ENCODE peak calls at places on chromosomes 5 and 9, in five cellular contexts. M is activated CD8-positive, alpha-beta T cell treated with anti-CD3 and anti-CD28 coated beads for 36 hours; V is lower lobe of right lung; F is aorta; Z is CD4-positive, alpha-beta T cell. K is an unnamed sample.

GRCh38 chr9:104209387-104209786 is 115.3 kb downstream of the SMC2 start:
- ATAC-seq in M (no peak), V (no peak), F (no peak), Z (no peak), K (no peak)

GRCh38 chr5:96627792-96628191 is 34.4 kb upstream of the CAST start:
- ATAC-seq in M (no peak), V (peak; percentile 55), F (no peak), Z (no peak), K (no peak)

GRCh38 chr5:132272341-132273210 is 15.1 kb downstream of the PDLIM4 start:
- ATAC-seq in M (peak; percentile 53), V (peak; percentile 52), F (peak; percentile 63), Z (no peak), K (peak; percentile 11)

GRCh38 chr9:73061131-73061530 is 90.5 kb upstream of the ANXA1 start:
- ATAC-seq in M (no peak), V (no peak), F (no peak), Z (no peak), K (no peak)

GRCh38 chr9:76257224-76257794 is 136.9 kb downstream of the RFK start:
- ATAC-seq in M (no peak), V (peak; percentile 6), F (no peak), Z (no peak), K (no peak)

GRCh38 chr5:67149933-67150523 is 46.6 kb downstream of the CD180 start:
- ATAC-seq in M (no peak), V (no peak), F (peak; percentile 50), Z (no peak), K (peak; percentile 56)

GRCh38 chr9:130290353-130291181 is 25.0 kb downstream of the HMCN2 start:
- ATAC-seq in M (no peak), V (peak; percentile 71), F (no peak), Z (no peak), K (peak; percentile 80)

GRCh38 chr5:151492729-151493128 is 45.3 kb downstream of the SLC36A1 start:
- ATAC-seq in M (no peak), V (peak; percentile 57), F (no peak), Z (no peak), K (peak; percentile 49)

GRCh38 chr5:120098902-120099301 is 365.2 kb upstream of the PRR16 start:
- ATAC-seq in M (no peak), V (no peak), F (no peak), Z (no peak), K (no peak)

GRCh38 chr5:178240772-178241171 is 8.2 kb upstream of the PHYKPL start:
- ATAC-seq in M (peak; percentile 19), V (no peak), F (no peak), Z (peak; percentile 22), K (no peak)

GRCh38 chr9:132986586-132986985 is 8.1 kb downstream of the GFI1B start:
- ATAC-seq in M (peak; percentile 34), V (no peak), F (no peak), Z (no peak), K (no peak)

GRCh38 chr5:142446131-142446959 is 121.5 kb upstream of the SPRY4 start:
- ATAC-seq in M (no peak), V (no peak), F (no peak), Z (no peak), K (no peak)

GRCh38 chr5:137621861-137622823 is 113.7 kb downstream of the KLHL3 start:
- ATAC-seq in M (no peak), V (peak; percentile 18), F (peak; percentile 86), Z (no peak), K (peak; percentile 40)

GRCh38 chr9:75152416-75152815 is 64.1 kb downstream of the OSTF1 start:
- ATAC-seq in M (peak; percentile 75), V (no peak), F (no peak), Z (peak; percentile 52), K (no peak)

K was measured in gastroesophageal sphincter.